ENCODE peak calls at places on chromosomes 11 and 22, in ten cellular contexts. W is left lobe of liver, B is WTC11, G is NAMALWA, R is T-helper 2 cell, T is GM23338, V is sigmoid colon, F is EH, M is cardiac muscle cell, L is neural crest cell. A is an unnamed sample.

GRCh38 chr11:17277024-17277584 is 565 bp downstream of the NUCB2 start:
- DNase-seq in W (no peak), B (no peak), G (peak; percentile 78), R (no peak), T (peak; percentile 27), V (peak; percentile 77), F (peak; percentile 61), M (peak; percentile 52), L (no peak), A (peak; percentile 24)

GRCh38 chr11:2298795-2299747 is 2.6 kb downstream of the C11orf21 start:
- DNase-seq in W (peak; percentile 49), B (peak; percentile 72), G (no peak), R (no peak), T (peak; percentile 75), V (no peak), F (no peak), M (peak; percentile 22), L (no peak), A (no peak)

GRCh38 chr22:37599161-37599560 is 9.5 kb upstream of the GGA1 start:
- DNase-seq in W (no peak), B (no peak), G (no peak), R (no peak), T (no peak), V (no peak), F (peak; percentile 39), M (no peak), L (no peak), A (no peak)

GRCh38 chr22:18977824-18978425 is 41.8 kb upstream of the PRODH start:
- DNase-seq in W (no peak), B (no peak), G (no peak), R (no peak), T (no peak), V (no peak), F (no peak), M (no peak), L (no peak), A (no peak)

GRCh38 chr11:115919341-115920086 is 415.3 kb upstream of the CADM1 start:
- DNase-seq in W (no peak), B (no peak), G (no peak), R (no peak), T (no peak), V (no peak), F (no peak), M (peak; percentile 6), L (no peak), A (no peak)

GRCh38 chr11:86740628-86741488 is 59.5 kb upstream of the PRSS23 start:
- DNase-seq in W (no peak), B (peak; percentile 15), G (no peak), R (no peak), T (peak; percentile 66), V (peak; percentile 88), F (peak; percentile 98), M (peak; percentile 97), L (no peak), A (no peak)

GRCh38 chr11:69496631-69497220 is 15.3 kb downstream of the LINC01488 start:
- DNase-seq in W (no peak), B (no peak), G (no peak), R (no peak), T (no peak), V (no peak), F (no peak), M (no peak), L (no peak), A (no peak)

GRCh38 chr11:104028476-104028875 is 8.0 kb upstream of the DDI1 start:
- DNase-seq in W (no peak), B (no peak), G (no peak), R (no peak), T (no peak), V (no peak), F (no peak), M (peak; percentile 82), L (no peak), A (no peak)

GRCh38 chr11:64206457-64207246 is at the start of gene FERMT3:
- DNase-seq in W (peak; percentile 57), B (no peak), G (peak; percentile 71), R (no peak), T (no peak), V (no peak), F (no peak), M (no peak), L (no peak), A (peak; percentile 69)

GRCh38 chr11:72932132-72932570 is 117.9 kb downstream of the ATG16L2 start:
- DNase-seq in W (no peak), B (no peak), G (no peak), R (no peak), T (no peak), V (no peak), F (peak; percentile 74), M (peak; percentile 67), L (no peak), A (no peak)

GRCh38 chr11:66159585-66159984 is 89.5 kb downstream of the PACS1 start:
- DNase-seq in W (no peak), B (no peak), G (no peak), R (no peak), T (no peak), V (no peak), F (peak; percentile 59), M (peak; percentile 40), L (no peak), A (no peak)

GRCh38 chr11:2096919-2097301 is 42.3 kb downstream of the IGF2 start:
- DNase-seq in W (peak; percentile 42), B (no peak), G (no peak), R (no peak), T (peak; percentile 21), V (peak; percentile 63), F (peak; percentile 67), M (no peak), L (no peak), A (no peak)

GRCh38 chr11:35391922-35392813 is 27.2 kb downstream of the SLC1A2 start:
- DNase-seq in W (peak; percentile 86), B (peak; percentile 92), G (peak; percentile 69), R (peak; percentile 74), T (peak; percentile 90), V (peak; percentile 85), F (peak; percentile 79), M (peak; percentile 86), L (peak; percentile 95), A (peak; percentile 78)

GRCh38 chr11:36657610-36658225 is 59.7 kb upstream of the RAG2 start:
- DNase-seq in W (no peak), B (no peak), G (no peak), R (no peak), T (no peak), V (no peak), F (no peak), M (no peak), L (no peak), A (no peak)

GRCh38 chr11:70128435-70128906 is 50.4 kb downstream of the ANO1 start:
- DNase-seq in W (peak; percentile 86), B (peak; percentile 47), G (no peak), R (no peak), T (peak; percentile 49), V (no peak), F (peak; percentile 39), M (no peak), L (no peak), A (no peak)

GRCh38 chr11:12261551-12261950 is 115.8 kb upstream of the PARVA start:
- DNase-seq in W (no peak), B (no peak), G (no peak), R (no peak), T (no peak), V (no peak), F (no peak), M (no peak), L (no peak), A (no peak)

GRCh38 chr11:17272823-17273222 is 3.7 kb upstream of the NUCB2 start:
- DNase-seq in W (no peak), B (no peak), G (no peak), R (no peak), T (no peak), V (no peak), F (no peak), M (no peak), L (no peak), A (no peak)

GRCh38 chr11:30328676-30329075 is 5.8 kb downstream of the ARL14EP start:
- DNase-seq in W (no peak), B (no peak), G (no peak), R (no peak), T (no peak), V (no peak), F (peak; percentile 43), M (peak; percentile 23), L (no peak), A (no peak)

GRCh38 chr22:25622011-25622410 is 57.5 kb downstream of the GRK3 start:
- DNase-seq in W (no peak), B (no peak), G (no peak), R (no peak), T (no peak), V (no peak), F (peak; percentile 13), M (peak; percentile 41), L (no peak), A (no peak)

GRCh38 chr11:93766504-93766903 is 17.6 kb upstream of the MED17 start:
- DNase-seq in W (no peak), B (no peak), G (no peak), R (no peak), T (no peak), V (no peak), F (no peak), M (peak; percentile 22), L (no peak), A (no peak)

GRCh38 chr11:27234043-27234668 is 128.9 kb downstream of the CCDC34 start:
- DNase-seq in W (no peak), B (no peak), G (peak; percentile 79), R (no peak), T (no peak), V (peak; percentile 75), F (peak; percentile 93), M (peak; percentile 97), L (no peak), A (no peak)

GRCh38 chr11:62143727-62144126 is 19.9 kb downstream of the INCENP start:
- DNase-seq in W (no peak), B (peak; percentile 8), G (no peak), R (no peak), T (no peak), V (no peak), F (no peak), M (no peak), L (no peak), A (no peak)

GRCh38 chr22:36770946-36771340 is 5.0 kb downstream of the IFT27 start:
- DNase-seq in W (no peak), B (no peak), G (no peak), R (no peak), T (no peak), V (peak; percentile 35), F (no peak), M (no peak), L (no peak), A (no peak)

GRCh38 chr22:28054622-28054871 is 135.5 kb upstream of the PITPNB start:
- DNase-seq in W (no peak), B (no peak), G (no peak), R (no peak), T (no peak), V (no peak), F (no peak), M (no peak), L (no peak), A (no peak)

GRCh38 chr22:46827781-46828180 is 65.3 kb downstream of the TBC1D22A start:
- DNase-seq in W (no peak), B (no peak), G (no peak), R (no peak), T (no peak), V (no peak), F (peak; percentile 9), M (no peak), L (no peak), A (no peak)

GRCh38 chr11:77384584-77384983 is 83.1 kb upstream of the GDPD4 start:
- DNase-seq in W (no peak), B (no peak), G (no peak), R (no peak), T (no peak), V (no peak), F (no peak), M (no peak), L (no peak), A (no peak)

GRCh38 chr11:9138612-9139579 is 47.5 kb upstream of the SCUBE2 start:
- DNase-seq in W (no peak), B (no peak), G (no peak), R (no peak), T (no peak), V (no peak), F (peak; percentile 92), M (peak; percentile 82), L (no peak), A (peak; percentile 10)

GRCh38 chr22:17352798-17353197 is 16.5 kb upstream of the CECR2 start:
- DNase-seq in W (peak; percentile 85), B (no peak), G (no peak), R (no peak), T (no peak), V (no peak), F (no peak), M (no peak), L (no peak), A (no peak)